ENCODE peak calls at places on chromosomes 2 and 18, in ten cellular contexts. Y is lung microvascular endothelial cell; K is hepatocyte; T is occipital lobe; I is hippocampal formation; A is NCI-H1092; G is choroid plexus epithelial cell; W is Jurkat, Clone E6-1; R is SK-N-SH; B is naive thymus-derived CD4-positive, alpha-beta T cell. V is an unnamed sample.

GRCh38 chr2:197952540-197953202 is 148.3 kb downstream of the PLCL1 start:
- DNase-seq in T (no peak), W (no peak), G (peak), Y (no peak), I (no peak), R (no peak), K (no peak), A (no peak), B (no peak), V (no peak)

GRCh38 chr2:143157001-143157798 is 28.0 kb downstream of the ARHGAP15 start:
- DNase-seq in W (no peak), Y (no peak), K (no peak), T (no peak), A (no peak), I (no peak), G (no peak), B (no peak), R (no peak), V (no peak)

GRCh38 chr18:77203071-77203470 is 46.6 kb upstream of the GALR1 start:
- DNase-seq in B (no peak), G (peak), Y (no peak), T (no peak), R (no peak), K (peak), A (no peak), W (no peak), I (no peak), V (no peak)

GRCh38 chr18:55763805-55764204 is 175.8 kb upstream of the TCF4 start:
- DNase-seq in T (no peak), K (no peak), G (no peak), B (no peak), R (peak), I (no peak), W (no peak), A (no peak), Y (no peak), V (no peak)

GRCh38 chr2:23213196-23213595 is 171.8 kb upstream of the KLHL29 start:
- DNase-seq in Y (no peak), W (no peak), K (no peak), B (no peak), A (no peak), R (no peak), I (no peak), G (no peak), T (no peak), V (no peak)

GRCh38 chr2:119242276-119243119 is 18.9 kb downstream of the STEAP3 start:
- DNase-seq in T (no peak), A (peak), W (no peak), I (no peak), B (no peak), R (no peak), G (no peak), Y (no peak), K (no peak), V (no peak)

GRCh38 chr2:196660264-196660663 is 20.7 kb downstream of the CCDC150 start:
- DNase-seq in G (peak), B (no peak), R (no peak), Y (peak), T (no peak), W (no peak), A (no peak), K (no peak), I (no peak), V (peak)

GRCh38 chr18:3665187-3665586 is 215.2 kb downstream of the TGIF1 start:
- DNase-seq in A (no peak), I (no peak), R (no peak), W (no peak), B (no peak), Y (no peak), G (no peak), T (no peak), K (no peak), V (no peak)

GRCh38 chr2:9135804-9136558 is 70.6 kb upstream of the ASAP2 start:
- DNase-seq in W (no peak), I (no peak), G (peak), R (no peak), K (no peak), A (no peak), B (no peak), T (no peak), Y (no peak), V (no peak)

GRCh38 chr2:178482437-178482836 is 2.2 kb downstream of the PLEKHA3 start:
- DNase-seq in G (no peak), I (no peak), B (no peak), Y (no peak), R (no peak), K (peak), W (no peak), A (no peak), T (no peak), V (no peak)

GRCh38 chr2:204576580-204576979 is 31.3 kb downstream of the PARD3B start:
- DNase-seq in I (no peak), B (no peak), R (no peak), K (no peak), A (no peak), T (no peak), W (no peak), G (no peak), Y (no peak), V (no peak)

GRCh38 chr2:17591846-17592245 is 51.4 kb downstream of the VSNL1 start:
- DNase-seq in W (no peak), Y (no peak), R (peak), G (no peak), I (no peak), A (no peak), T (no peak), K (no peak), B (no peak), V (no peak)

GRCh38 chr2:20144861-20145260 is 80.1 kb downstream of the SDC1 start:
- DNase-seq in I (no peak), G (no peak), B (no peak), K (no peak), Y (no peak), W (no peak), R (no peak), T (no peak), A (no peak), V (no peak)

GRCh38 chr2:117615106-117615505 is 199.4 kb upstream of the DDX18 start:
- DNase-seq in R (no peak), B (no peak), Y (no peak), I (no peak), T (no peak), W (no peak), A (no peak), K (no peak), G (no peak), V (no peak)

GRCh38 chr2:150485871-150486538 is 1.5 kb downstream of the RND3 start:
- DNase-seq in B (no peak), I (no peak), Y (peak), G (peak), A (peak), T (peak), R (peak), W (no peak), K (peak), V (no peak)

GRCh38 chr2:68689553-68690537 is 44.8 kb upstream of the ARHGAP25 start:
- DNase-seq in G (no peak), T (no peak), Y (no peak), W (no peak), K (no peak), A (no peak), B (no peak), I (no peak), R (no peak), V (no peak)

GRCh38 chr2:158756976-158757375 is 38.1 kb upstream of the DAPL1 start:
- DNase-seq in W (no peak), A (no peak), T (peak), Y (no peak), B (no peak), K (no peak), R (no peak), G (no peak), I (no peak), V (no peak)

GRCh38 chr2:146481629-146482028 is 1363.2 kb upstream of the ACVR2A start:
- DNase-seq in Y (no peak), W (no peak), I (no peak), R (no peak), G (peak), T (no peak), A (no peak), B (no peak), K (no peak), V (peak)

GRCh38 chr2:74504591-74504990 is 2.9 kb downstream of the PCGF1 start:
- DNase-seq in K (no peak), R (no peak), A (no peak), I (no peak), W (no peak), T (no peak), Y (no peak), B (no peak), G (no peak), V (no peak)

GRCh38 chr18:9690418-9691178 is 17.5 kb upstream of the RAB31 start:
- DNase-seq in I (no peak), T (no peak), K (no peak), A (no peak), R (no peak), Y (no peak), B (no peak), W (no peak), G (peak), V (no peak)

GRCh38 chr2:23200460-23201113 is 184.4 kb upstream of the KLHL29 start:
- DNase-seq in I (no peak), T (no peak), Y (no peak), K (no peak), G (no peak), R (no peak), B (no peak), W (no peak), A (no peak), V (no peak)

GRCh38 chr18:46156124-46156745 is 52.0 kb downstream of the HAUS1 start:
- DNase-seq in A (no peak), Y (no peak), G (no peak), R (no peak), I (no peak), K (no peak), B (no peak), T (no peak), W (no peak), V (no peak)

GRCh38 chr2:236984046-236984445 is 101.6 kb upstream of the COPS8 start:
- DNase-seq in T (no peak), A (no peak), I (no peak), K (no peak), B (no peak), Y (no peak), W (no peak), R (no peak), G (no peak), V (no peak)

GRCh38 chr2:149446735-149447134 is 116.3 kb downstream of the LYPD6 start:
- DNase-seq in T (no peak), I (no peak), R (peak), G (no peak), Y (no peak), A (no peak), W (no peak), B (no peak), K (no peak), V (no peak)

GRCh38 chr2:159208449-159208848 is 78.1 kb downstream of the WDSUB1 start:
- DNase-seq in A (no peak), I (no peak), B (no peak), G (peak), T (no peak), R (no peak), Y (peak), W (no peak), K (no peak), V (no peak)

V was measured in non-pigmented ciliary epithelial cell.